ENCODE peak calls at places on chromosomes 1 and 21, in five cellular contexts. A is RWPE1; X is pulmonary artery endothelial cell; N is posterior vena cava; F is effector memory CD8-positive, alpha-beta T cell. B is an unnamed sample.

GRCh38 chr1:225882008-225882698 is at the start of gene TMEM63A:
- DNase-seq in A (peak; percentile 97), X (peak; percentile 32), N (peak; percentile 98), F (peak; percentile 87), B (peak; percentile 49)

GRCh38 chr1:1842360-1843146 is 48.3 kb downstream of the GNB1 start:
- DNase-seq in A (no peak), X (no peak), N (no peak), F (no peak), B (no peak)

GRCh38 chr1:230306158-230306557 is 120.0 kb downstream of the PGBD5 start:
- DNase-seq in A (no peak), X (no peak), N (peak; percentile 11), F (no peak), B (no peak)

GRCh38 chr21:43959231-43960041 is 52.7 kb upstream of the TRAPPC10 start:
- DNase-seq in A (no peak), X (no peak), N (no peak), F (peak; percentile 12), B (no peak)

GRCh38 chr21:32426592-32427051 is 14.1 kb downstream of the EVA1C start:
- DNase-seq in A (peak; percentile 41), X (no peak), N (no peak), F (no peak), B (no peak)

GRCh38 chr1:161486806-161487482 is 18.3 kb upstream of the FCGR2A start:
- DNase-seq in A (peak; percentile 31), X (peak; percentile 17), N (no peak), F (peak; percentile 56), B (peak; percentile 83)

GRCh38 chr1:83769594-83770321 is 229.2 kb downstream of the TTLL7 start:
- DNase-seq in A (no peak), X (no peak), N (no peak), F (no peak), B (no peak)

GRCh38 chr1:77282866-77283539 is 1.2 kb downstream of the AK5 start:
- DNase-seq in A (no peak), X (no peak), N (no peak), F (no peak), B (no peak)

GRCh38 chr1:197787623-197788536 is 12.6 kb upstream of the DENND1B start:
- DNase-seq in A (no peak), X (no peak), N (peak; percentile 79), F (no peak), B (no peak)

GRCh38 chr1:214493126-214493796 is 58.1 kb downstream of the PTPN14 start:
- DNase-seq in A (no peak), X (no peak), N (no peak), F (no peak), B (no peak)

GRCh38 chr1:16145988-16146887 is 9.6 kb downstream of the EPHA2 start:
- DNase-seq in A (peak; percentile 96), X (peak; percentile 82), N (peak; percentile 91), F (no peak), B (no peak)

GRCh38 chr1:72357411-72357810 is 75.1 kb upstream of the NEGR1 start:
- DNase-seq in A (no peak), X (no peak), N (no peak), F (no peak), B (no peak)

GRCh38 chr1:153610334-153611023 is 2.5 kb downstream of the S100A16 start:
- DNase-seq in A (no peak), X (no peak), N (no peak), F (no peak), B (no peak)

GRCh38 chr1:198788561-198789064 is 149.8 kb downstream of the PTPRC start:
- DNase-seq in A (no peak), X (peak; percentile 45), N (no peak), F (peak; percentile 53), B (no peak)

GRCh38 chr21:33644383-33645074 is 2.2 kb downstream of the ITSN1 start:
- DNase-seq in A (peak; percentile 13), X (no peak), N (no peak), F (no peak), B (no peak)

GRCh38 chr1:93394514-93394913 is 48.8 kb downstream of the DR1 start:
- DNase-seq in A (no peak), X (no peak), N (no peak), F (no peak), B (no peak)

B was measured in KG1.